ENCODE peak calls at places on chromosomes 6 and 20, in seven cellular contexts. I is HCT116, Y is HepG2, B is A549, X is Panc1, M is SK-N-SH, V is K562. G is an unnamed sample.

GRCh38 chr20:4802522-4802921 is 80.8 kb downstream of the PRND start:
- DNase-seq in I (no peak), Y (no peak), B (no peak), X (no peak), M (no peak), V (no peak), G (peak)

GRCh38 chr6:138241381-138241780 is 23.1 kb upstream of the PBOV1 start:
- DNase-seq in I (no peak), Y (no peak), B (no peak), X (no peak), M (no peak), V (no peak), G (no peak)

GRCh38 chr20:32970115-32970972 is 33.9 kb downstream of the SUN5 start:
- DNase-seq in I (no peak), Y (no peak), B (no peak), X (no peak), M (no peak), V (no peak), G (no peak)

GRCh38 chr6:7058250-7058923 is 49.4 kb upstream of the RREB1 start:
- DNase-seq in I (peak), Y (peak), B (peak), X (peak), M (no peak), V (peak), G (peak)

GRCh38 chr6:165805067-165805525 is 142.1 kb upstream of the PDE10A start:
- DNase-seq in I (no peak), Y (no peak), B (no peak), X (no peak), M (no peak), V (no peak), G (no peak)

GRCh38 chr6:2038096-2038495 is 207.3 kb downstream of the GMDS start:
- DNase-seq in I (no peak), Y (no peak), B (no peak), X (no peak), M (peak), V (no peak), G (no peak)

GRCh38 chr6:79438015-79438414 is 99.2 kb downstream of the LCA5 start:
- DNase-seq in I (no peak), Y (no peak), B (no peak), X (no peak), M (no peak), V (no peak), G (no peak)

GRCh38 chr6:108408453-108408852 is 113.6 kb downstream of the AFG1L start:
- DNase-seq in I (no peak), Y (peak), B (no peak), X (no peak), M (no peak), V (no peak), G (no peak)

GRCh38 chr6:110173506-110174132 is 5.9 kb downstream of the WASF1 start:
- DNase-seq in I (no peak), Y (peak), B (no peak), X (no peak), M (peak), V (peak), G (no peak)

GRCh38 chr20:31721408-31722332 is 998 bp downstream of the BCL2L1 start:
- DNase-seq in I (no peak), Y (no peak), B (no peak), X (no peak), M (no peak), V (no peak), G (no peak)

GRCh38 chr20:39049684-39050554 is 87.8 kb downstream of the DHX35 start:
- DNase-seq in I (peak), Y (peak), B (peak), X (peak), M (peak), V (peak), G (peak)

GRCh38 chr6:160279850-160280249 is 21.2 kb upstream of the SLC22A2 start:
- DNase-seq in I (no peak), Y (no peak), B (no peak), X (no peak), M (no peak), V (no peak), G (no peak)

GRCh38 chr20:33811763-33812672 is 870 bp downstream of the CHMP4B start:
- DNase-seq in I (no peak), Y (peak), B (peak), X (peak), M (peak), V (peak), G (peak)

GRCh38 chr6:121849477-121849876 is 414.0 kb downstream of the GJA1 start:
- DNase-seq in I (peak), Y (peak), B (peak), X (peak), M (peak), V (peak), G (peak)

GRCh38 chr6:116145786-116146675 is 20.1 kb upstream of the COL10A1 start:
- DNase-seq in I (no peak), Y (peak), B (no peak), X (no peak), M (no peak), V (no peak), G (no peak)

GRCh38 chr6:78605909-78606446 is 261.4 kb upstream of the IRAK1BP1 start:
- DNase-seq in I (no peak), Y (no peak), B (no peak), X (no peak), M (no peak), V (no peak), G (no peak)

GRCh38 chr6:85691478-85691877 is 48.8 kb upstream of the SYNCRIP start:
- DNase-seq in I (no peak), Y (no peak), B (no peak), X (no peak), M (no peak), V (no peak), G (no peak)

GRCh38 chr20:52003976-52004375 is 187.6 kb downstream of the ZFP64 start:
- DNase-seq in I (no peak), Y (no peak), B (no peak), X (no peak), M (no peak), V (no peak), G (no peak)

GRCh38 chr6:27795697-27796494 is 116.3 kb downstream of the OR2B2 start:
- DNase-seq in I (peak), Y (peak), B (peak), X (peak), M (peak), V (peak), G (peak)

GRCh38 chr20:11379257-11380011 is 538.3 kb upstream of the BTBD3 start:
- DNase-seq in I (no peak), Y (peak), B (no peak), X (no peak), M (no peak), V (no peak), G (peak)

GRCh38 chr6:25519856-25520255 is 132.2 kb upstream of the SCGN start:
- DNase-seq in I (no peak), Y (no peak), B (no peak), X (no peak), M (no peak), V (no peak), G (no peak)

GRCh38 chr20:19212524-19213502 is at the start of gene SLC24A3:
- DNase-seq in I (no peak), Y (peak), B (peak), X (no peak), M (peak), V (no peak), G (no peak)

GRCh38 chr20:24034820-24035219 is 46.2 kb upstream of the GGTLC1 start:
- DNase-seq in I (no peak), Y (peak), B (peak), X (no peak), M (no peak), V (no peak), G (no peak)

GRCh38 chr6:49326337-49326736 is 136.7 kb downstream of the MMUT start:
- DNase-seq in I (no peak), Y (no peak), B (no peak), X (peak), M (no peak), V (no peak), G (no peak)

GRCh38 chr20:23138226-23138625 is 52.1 kb upstream of the CD93 start:
- DNase-seq in I (no peak), Y (no peak), B (no peak), X (no peak), M (no peak), V (no peak), G (no peak)

GRCh38 chr20:32354592-32355416 is 3.3 kb upstream of the ASXL1 start:
- DNase-seq in I (no peak), Y (peak), B (peak), X (peak), M (no peak), V (peak), G (no peak)

GRCh38 chr20:32494498-32495216 is 90.5 kb downstream of the NOL4L start:
- DNase-seq in I (no peak), Y (no peak), B (no peak), X (no peak), M (no peak), V (no peak), G (no peak)

GRCh38 chr6:151025076-151025475 is 159.6 kb downstream of the MTHFD1L start:
- DNase-seq in I (no peak), Y (no peak), B (no peak), X (no peak), M (no peak), V (no peak), G (no peak)

GRCh38 chr20:44384423-44385027 is 29.0 kb downstream of the HNF4A start:
- DNase-seq in I (peak), Y (peak), B (peak), X (peak), M (peak), V (peak), G (peak)

GRCh38 chr6:169791721-169792131 is 40.3 kb downstream of the ERMARD start:
- DNase-seq in I (no peak), Y (no peak), B (no peak), X (no peak), M (no peak), V (no peak), G (no peak)

GRCh38 chr6:113457156-113457555 is 400.0 kb upstream of the MARCKS start:
- DNase-seq in I (no peak), Y (no peak), B (no peak), X (no peak), M (no peak), V (no peak), G (no peak)

GRCh38 chr20:46810442-46811327 is 84.0 kb upstream of the EYA2 start:
- DNase-seq in I (no peak), Y (no peak), B (no peak), X (no peak), M (no peak), V (no peak), G (no peak)

GRCh38 chr20:20413801-20414200 is 45.9 kb downstream of the INSM1 start:
- DNase-seq in I (no peak), Y (no peak), B (no peak), X (no peak), M (no peak), V (no peak), G (no peak)

GRCh38 chr6:131023834-131024504 is 39.1 kb downstream of the EPB41L2 start:
- DNase-seq in I (peak), Y (no peak), B (no peak), X (no peak), M (no peak), V (no peak), G (no peak)

GRCh38 chr20:7094438-7094997 is 327.0 kb downstream of the BMP2 start:
- DNase-seq in I (peak), Y (peak), B (peak), X (no peak), M (peak), V (peak), G (peak)

GRCh38 chr6:44560458-44561061 is 173.1 kb downstream of the CDC5L start:
- DNase-seq in I (no peak), Y (no peak), B (no peak), X (no peak), M (no peak), V (no peak), G (no peak)

GRCh38 chr6:44561832-44562496 is 174.5 kb downstream of the CDC5L start:
- DNase-seq in I (no peak), Y (no peak), B (no peak), X (no peak), M (peak), V (no peak), G (no peak)

GRCh38 chr6:44561062-44561591 is 173.6 kb downstream of the CDC5L start:
- DNase-seq in I (no peak), Y (no peak), B (no peak), X (no peak), M (peak), V (no peak), G (no peak)

GRCh38 chr6:44564906-44565524 is 177.5 kb downstream of the CDC5L start:
- DNase-seq in I (no peak), Y (no peak), B (no peak), X (no peak), M (no peak), V (no peak), G (no peak)

GRCh38 chr6:44563397-44563796 is 175.9 kb downstream of the CDC5L start:
- DNase-seq in I (no peak), Y (peak), B (no peak), X (no peak), M (no peak), V (no peak), G (no peak)
- TF ChIP-seq REST in I (no peak), Y (no peak), B (no peak), X (no peak), M (no peak), V (no peak), G (no peak)

GRCh38 chr6:156689656-156690055 is 87.5 kb upstream of the ARID1B start:
- DNase-seq in I (no peak), Y (no peak), B (no peak), X (no peak), M (no peak), V (no peak), G (peak)

GRCh38 chr6:156687875-156688549 is 89.2 kb upstream of the ARID1B start:
- DNase-seq in I (peak), Y (no peak), B (no peak), X (no peak), M (peak), V (peak), G (no peak)

GRCh38 chr6:156686940-156687874 is 90.0 kb upstream of the ARID1B start:
- DNase-seq in I (peak), Y (peak), B (peak), X (no peak), M (peak), V (peak), G (peak)

GRCh38 chr6:156686429-156686939 is 90.7 kb upstream of the ARID1B start:
- DNase-seq in I (no peak), Y (peak), B (peak), X (peak), M (peak), V (peak), G (no peak)

DNA sequence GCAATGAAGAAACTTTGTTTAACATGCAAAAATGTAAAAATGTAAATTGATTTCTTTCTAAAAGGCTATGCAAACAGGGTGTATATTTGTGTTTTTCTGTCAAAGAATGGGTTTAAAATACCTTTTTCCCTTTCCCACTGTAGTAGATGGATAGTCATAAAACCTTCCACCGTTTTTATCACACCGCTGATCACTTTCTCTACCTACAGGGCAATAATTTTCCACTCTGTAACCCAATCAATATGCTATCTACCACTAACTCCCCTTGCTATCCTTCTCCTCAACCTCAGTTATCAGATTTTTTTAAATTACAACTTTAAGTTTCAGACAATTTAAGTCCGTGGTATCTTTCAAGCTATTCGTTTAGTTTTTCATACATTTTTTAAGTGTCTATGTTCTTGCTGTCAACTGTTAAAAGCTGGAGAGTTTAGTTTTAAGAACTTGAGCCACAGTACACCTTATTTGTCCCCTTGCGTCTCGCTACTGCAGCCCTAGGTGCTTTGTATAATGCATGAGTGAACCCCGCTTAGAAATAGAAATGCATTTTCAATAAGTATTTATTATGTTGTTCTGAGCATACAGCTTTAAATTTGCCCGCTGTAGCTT is 91.3 kb upstream of the ARID1B start:
- DNase-seq in I (no peak), Y (no peak), B (no peak), X (no peak), M (peak), V (no peak), G (no peak)
- TF ChIP-seq REST in I (no peak), Y (no peak), B (no peak), X (no peak), M (no peak), V (no peak), G (no peak)

GRCh38 chr6:18100296-18100695 is 22.2 kb downstream of the NHLRC1 start:
- DNase-seq in I (no peak), Y (no peak), B (no peak), X (no peak), M (no peak), V (no peak), G (no peak)
- TF ChIP-seq REST in I (no peak), Y (no peak), B (no peak), X (no peak), M (no peak), V (no peak), G (no peak)

DNA sequence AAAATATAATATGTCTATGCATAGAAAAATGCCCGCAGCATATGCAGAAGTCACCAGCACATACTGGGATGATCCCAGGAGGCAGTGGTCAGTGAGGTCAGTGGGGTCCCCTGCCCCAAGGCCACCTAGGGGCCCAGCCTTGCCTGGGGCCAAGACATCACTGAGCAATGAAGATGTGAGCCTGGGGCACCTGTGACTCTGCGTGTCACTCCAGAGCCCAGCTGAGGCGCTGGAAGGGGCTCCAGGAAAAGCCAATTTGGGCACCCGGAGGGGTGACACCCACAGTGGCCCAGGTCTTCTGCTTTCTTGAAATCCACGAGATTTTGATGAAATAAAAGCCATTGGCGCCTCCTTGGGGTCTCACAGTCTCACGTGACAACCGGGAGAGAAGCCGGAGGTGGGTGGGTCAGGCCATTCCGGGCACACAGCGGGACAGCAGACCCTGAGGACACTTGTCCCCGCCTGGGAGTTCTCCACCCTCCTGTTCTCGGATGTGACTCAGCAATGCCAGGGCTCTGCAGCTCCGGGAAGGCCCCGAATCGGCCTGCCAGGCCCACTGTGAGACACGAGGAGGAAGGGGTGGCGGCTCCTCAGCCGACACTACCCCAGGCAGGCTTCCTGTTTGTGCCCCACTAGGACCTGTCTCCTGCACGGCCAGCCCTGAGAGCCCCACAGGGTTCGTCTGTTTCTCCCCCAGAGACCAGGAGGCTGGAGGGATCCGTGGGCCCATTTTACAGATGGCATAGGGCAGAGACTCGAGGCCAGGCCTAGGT is 24.4 kb upstream of the SLCO4A1 start:
- DNase-seq in I (no peak), Y (peak), B (no peak), X (no peak), M (no peak), V (no peak), G (peak)
- TF ChIP-seq REST in I (no peak), Y (no peak), B (no peak), X (no peak), M (no peak), V (no peak), G (no peak)

DNA sequence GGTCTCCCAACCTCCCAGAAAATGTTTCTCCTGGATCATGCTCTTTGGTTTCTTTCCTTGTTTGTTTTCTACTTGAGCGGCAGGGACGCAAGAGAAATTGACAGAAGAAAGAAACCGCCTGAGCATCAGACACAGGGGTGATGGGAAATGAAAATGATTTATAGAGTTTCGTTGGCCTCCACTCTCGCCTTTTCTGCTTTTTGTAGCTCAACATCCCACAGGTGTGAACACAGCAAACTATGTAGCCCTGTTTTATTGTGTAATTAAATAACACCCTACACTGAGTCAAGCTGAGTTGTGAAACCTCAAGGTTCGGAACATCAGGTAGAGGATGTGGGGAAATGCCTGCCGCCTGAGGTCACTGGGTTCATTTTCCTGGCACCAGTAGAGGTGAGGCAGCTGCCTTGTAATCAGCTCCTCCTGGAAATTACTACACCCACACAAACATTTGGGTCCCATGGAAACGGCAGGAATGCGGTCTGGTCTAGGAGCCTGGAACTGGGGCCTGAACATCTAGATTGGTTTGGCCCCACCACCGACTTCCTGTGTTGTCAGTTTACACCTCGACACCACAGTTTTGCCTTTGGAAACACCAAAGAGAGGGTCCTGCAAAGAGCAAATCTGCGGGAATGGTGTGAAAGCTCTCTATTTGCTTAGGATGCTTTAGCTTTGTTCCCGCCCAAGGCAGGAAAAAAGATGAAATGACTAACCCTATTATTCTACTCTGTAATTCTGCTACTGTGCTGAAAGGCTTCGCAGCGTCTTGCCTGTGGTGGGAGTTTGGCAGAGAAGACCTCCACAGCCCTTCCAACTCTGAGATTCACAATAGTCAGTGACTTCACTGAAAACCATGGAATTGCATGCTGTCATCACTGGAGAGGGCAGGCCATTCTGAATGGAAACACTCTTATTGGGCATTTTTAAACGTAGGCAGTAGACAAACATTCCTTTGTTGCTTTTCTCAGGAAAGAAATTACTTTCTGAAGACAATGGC is 53.0 kb downstream of the ADAT2 start:
- DNase-seq in I (peak), Y (peak), B (peak), X (no peak), M (no peak), V (no peak), G (no peak)
- TF ChIP-seq REST in I (no peak), Y (peak), B (no peak), X (no peak), M (no peak), V (no peak), G (no peak)

GRCh38 chr6:142856857-142857608 is 87.9 kb downstream of the HIVEP2 start:
- DNase-seq in I (no peak), Y (no peak), B (no peak), X (no peak), M (no peak), V (no peak), G (no peak)

GRCh38 chr6:142854589-142855488 is 90.1 kb downstream of the HIVEP2 start:
- DNase-seq in I (no peak), Y (no peak), B (no peak), X (no peak), M (no peak), V (no peak), G (no peak)

GRCh38 chr6:142857609-142858195 is 87.3 kb downstream of the HIVEP2 start:
- DNase-seq in I (no peak), Y (no peak), B (no peak), X (no peak), M (no peak), V (no peak), G (no peak)

GRCh38 chr6:142855877-142856606 is 88.9 kb downstream of the HIVEP2 start:
- DNase-seq in I (no peak), Y (no peak), B (no peak), X (no peak), M (no peak), V (no peak), G (no peak)

GRCh38 chr6:142856607-142856856 is 88.4 kb downstream of the HIVEP2 start:
- DNase-seq in I (no peak), Y (no peak), B (no peak), X (no peak), M (no peak), V (no peak), G (no peak)
- TF ChIP-seq REST in I (no peak), Y (no peak), B (no peak), X (no peak), M (no peak), V (no peak), G (no peak)